ENCODE peak calls at places on chromosomes 5 and 9, in five cellular contexts. O is HCT116, W is GM12878, Q is K562, H is SK-N-SH. A is an unnamed sample.

GRCh38 chr5:1942630-1943029 is 59.9 kb upstream of the IRX4 start:
- DNase-seq in O (no peak), W (no peak), Q (no peak), H (no peak), A (no peak)

GRCh38 chr5:38559427-38559826 is 3.0 kb upstream of the LIFR start:
- DNase-seq in O (no peak), W (no peak), Q (no peak), H (no peak), A (no peak)

GRCh38 chr5:172622091-172623046 is 18.7 kb upstream of the NEURL1B start:
- DNase-seq in O (no peak), W (no peak), Q (no peak), H (no peak), A (no peak)

GRCh38 chr9:72726951-72727350 is 205.5 kb downstream of the TMC1 start:
- DNase-seq in O (no peak), W (no peak), Q (no peak), H (no peak), A (no peak)

GRCh38 chr5:2493356-2493755 is 258.1 kb downstream of the IRX2 start:
- DNase-seq in O (no peak), W (no peak), Q (no peak), H (no peak), A (no peak)

GRCh38 chr9:91519520-91520270 is 96.1 kb upstream of the NFIL3 start:
- DNase-seq in O (no peak), W (no peak), Q (no peak), H (no peak), A (no peak)

GRCh38 chr5:135127604-135128240 is 93.7 kb upstream of the PITX1 start:
- DNase-seq in O (no peak), W (no peak), Q (no peak), H (no peak), A (no peak)

GRCh38 chr9:74784506-74784905 is 103.2 kb downstream of the TRPM6 start:
- DNase-seq in O (no peak), W (no peak), Q (no peak), H (no peak), A (no peak)

GRCh38 chr5:106521701-106522100 is 1149.0 kb downstream of the EFNA5 start:
- DNase-seq in O (no peak), W (no peak), Q (no peak), H (no peak), A (no peak)

GRCh38 chr9:120411862-120412424 is 168.0 kb downstream of the CDK5RAP2 start:
- DNase-seq in O (no peak), W (no peak), Q (no peak), H (no peak), A (no peak)

GRCh38 chr9:128138001-128138400 is 10.5 kb upstream of the PTGES2 start:
- DNase-seq in O (no peak), W (no peak), Q (no peak), H (no peak), A (no peak)

GRCh38 chr9:136856541-136857141 is 4.5 kb downstream of the MAMDC4 start:
- DNase-seq in O (no peak), W (no peak), Q (no peak), H (no peak), A (no peak)

DNA sequence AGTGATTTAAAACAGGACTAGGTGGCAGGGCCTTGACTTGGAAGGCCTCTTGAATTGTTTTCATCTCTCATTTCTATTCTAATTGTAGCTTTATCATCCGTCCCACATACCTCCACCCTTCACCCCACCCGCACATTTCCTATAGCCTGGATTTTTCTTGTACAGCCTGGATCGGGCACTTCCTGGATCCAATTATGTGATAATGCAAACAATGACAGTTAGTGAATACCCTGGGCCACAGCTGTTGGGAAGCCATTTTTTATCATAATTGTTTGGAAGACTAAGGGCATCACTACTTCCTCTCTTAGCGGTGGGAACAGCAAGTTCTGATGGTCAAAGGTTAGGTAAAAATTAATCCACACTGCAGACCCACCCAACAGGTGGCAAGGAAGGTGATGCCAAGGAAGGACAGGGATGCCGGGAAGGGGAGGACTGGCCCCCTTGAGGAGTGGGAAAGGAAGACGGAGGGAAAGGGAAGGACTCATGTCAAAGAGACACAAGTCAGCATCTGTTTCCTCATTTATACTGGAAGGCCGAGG is 183.8 kb downstream of the SAXO1 start:
- DNase-seq in O (no peak), W (no peak), Q (no peak), H (no peak), A (no peak)
- TF ChIP-seq JUND in O (no peak), W (no peak), Q (no peak), H (no peak), A (no peak)

GRCh38 chr5:14821721-14822120 is 49.9 kb downstream of the ANKH start:
- DNase-seq in O (no peak), W (no peak), Q (no peak), H (no peak), A (no peak)
- TF ChIP-seq JUND in O (no peak), W (no peak), Q (no peak), H (no peak), A (no peak)

DNA sequence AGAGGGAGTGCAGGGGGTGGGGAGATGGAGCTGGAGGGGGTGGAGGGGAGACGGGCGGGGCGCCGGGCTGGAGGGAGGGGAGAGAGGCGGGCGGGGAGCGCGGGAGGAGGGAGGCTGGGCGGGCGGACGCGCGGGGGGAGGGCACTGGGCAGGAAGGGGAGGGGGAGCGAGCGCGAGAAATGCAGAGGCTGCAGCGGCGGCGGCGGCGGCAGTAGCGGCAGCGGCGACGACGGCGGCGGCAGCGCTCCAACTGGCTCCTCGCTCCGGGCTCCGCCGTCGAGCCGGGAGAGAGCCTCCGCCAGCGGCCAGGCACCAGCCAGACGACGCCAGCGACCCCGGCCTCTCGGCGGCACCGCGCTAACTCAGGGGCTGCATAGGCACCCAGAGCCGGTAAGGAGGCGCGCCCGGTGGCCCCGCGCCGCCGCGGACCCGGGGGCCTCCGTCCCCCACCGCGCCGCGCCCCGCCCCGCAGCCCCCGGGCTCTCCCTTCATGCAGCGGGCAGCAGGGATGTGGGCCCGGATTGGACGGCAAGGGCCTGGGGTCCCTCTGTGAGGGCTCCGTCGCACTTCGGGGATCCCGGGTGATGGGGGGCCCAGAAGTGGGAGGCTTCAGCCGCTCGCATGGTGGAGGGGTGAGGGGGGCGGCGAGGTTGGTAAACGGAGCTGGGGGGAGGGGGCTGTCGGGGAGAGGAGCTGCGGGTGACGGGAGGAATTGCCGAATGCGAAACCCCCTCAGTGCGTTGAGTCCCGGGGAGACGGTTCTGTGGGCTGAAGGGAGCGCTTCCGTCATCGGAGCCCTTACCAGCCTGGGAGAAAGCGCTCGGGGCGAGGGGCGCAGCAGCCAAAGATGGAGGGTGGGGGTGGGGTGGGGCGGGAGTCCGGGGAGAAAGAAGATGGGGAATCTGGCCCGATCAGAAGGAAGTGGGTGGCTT is at the start of gene BASP1:
- DNase-seq in O (no peak), W (no peak), Q (no peak), H (peak; percentile 84), A (no peak)
- TF ChIP-seq JUND in O (no peak), W (no peak), Q (no peak), H (no peak), A (no peak)

GRCh38 chr9:5549671-5550650 is 39.6 kb downstream of the PDCD1LG2 start:
- DNase-seq in O (no peak), W (no peak), Q (no peak), H (no peak), A (no peak)
- TF ChIP-seq JUND in O (no peak), W (no peak), Q (no peak), H (peak; percentile 17), A (no peak)

GRCh38 chr9:92988215-92988731 is 41.0 kb downstream of the FGD3 start:
- DNase-seq in O (no peak), W (no peak), Q (no peak), H (no peak), A (peak; percentile 94)
- TF ChIP-seq JUND in O (no peak), W (no peak), Q (no peak), H (no peak), A (peak; percentile 96)

GRCh38 chr5:67196537-67197059 is at the start of gene CD180:
- DNase-seq in O (no peak), W (no peak), Q (no peak), H (no peak), A (no peak)
- TF ChIP-seq JUND in O (no peak), W (no peak), Q (no peak), H (no peak), A (no peak)

GRCh38 chr9:6383551-6384225 is 29.3 kb upstream of the UHRF2 start:
- DNase-seq in O (no peak), W (no peak), Q (no peak), H (no peak), A (no peak)

GRCh38 chr9:6382681-6383080 is 30.3 kb upstream of the UHRF2 start:
- DNase-seq in O (no peak), W (no peak), Q (no peak), H (no peak), A (no peak)

DNA sequence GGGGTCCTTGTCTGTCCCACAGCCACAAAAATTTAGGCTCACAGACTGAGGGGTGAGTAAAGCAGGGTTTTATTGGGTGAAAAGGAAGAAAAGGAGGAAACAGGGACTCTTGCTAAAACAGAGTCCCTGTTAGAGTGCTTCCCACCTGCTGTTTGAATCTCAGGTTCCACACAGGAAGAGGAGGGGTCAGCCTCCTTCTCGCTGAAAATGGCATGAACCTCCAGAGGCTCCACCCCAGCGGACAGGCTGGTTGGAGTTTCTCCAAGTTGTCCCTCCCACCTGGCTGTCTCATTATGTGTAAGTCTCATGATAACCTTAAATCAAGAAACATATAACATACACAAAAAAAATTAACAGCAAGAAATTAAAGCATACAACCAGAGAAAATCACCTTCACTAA is 28.3 kb upstream of the UHRF2 start:
- DNase-seq in O (no peak), W (no peak), Q (no peak), H (no peak), A (no peak)
- TF ChIP-seq JUND in O (no peak), W (no peak), Q (no peak), H (no peak), A (no peak)

A was measured in T47D.